ENCODE peak calls at places on chromosomes 1 and 21, in seven cellular contexts. B, P, E, X, T, D and Z are unnamed samples. For H3K79me2 and H3K36me3, the result is how much of the 10 kb centered on the place peaks cover.

GRCh38 chr1:63906053-63906704 is 132.4 kb downstream of the ROR1 start:
- DNase-seq in B (no peak), P (no peak), E (peak), X (no peak), T (no peak), D (no peak), Z (no peak)

GRCh38 chr1:6889875-6890480 is 104.7 kb downstream of the CAMTA1 start:
- DNase-seq in B (peak), P (peak), E (peak), X (peak), T (peak), D (peak), Z (no peak)

GRCh38 chr1:89724369-89725015 is 91.6 kb downstream of the LRRC8C start:
- DNase-seq in B (no peak), P (no peak), E (no peak), X (peak), T (no peak), D (peak), Z (peak)

GRCh38 chr1:197976368-197976767 is 59.2 kb downstream of the LHX9 start:
- DNase-seq in B (no peak), P (no peak), E (no peak), X (no peak), T (no peak), D (no peak), Z (no peak)

GRCh38 chr1:224734261-224734935 is 118.3 kb downstream of the CNIH3 start:
- DNase-seq in B (no peak), P (no peak), E (no peak), X (no peak), T (no peak), D (no peak), Z (no peak)

GRCh38 chr1:62448221-62448933 is 11.5 kb downstream of the USP1 start:
- DNase-seq in B (no peak), P (no peak), E (no peak), X (no peak), T (no peak), D (no peak), Z (no peak)

GRCh38 chr1:158121604-158122254 is 59.0 kb upstream of the CD1D start:
- DNase-seq in B (peak), P (peak), E (peak), X (no peak), T (peak), D (peak), Z (no peak)

GRCh38 chr1:109529895-109530456 is 9.7 kb upstream of the GPR61 start:
- DNase-seq in B (peak), P (no peak), E (no peak), X (no peak), T (no peak), D (no peak), Z (peak)

GRCh38 chr1:246161626-246162025 is 345.5 kb downstream of the SMYD3 start:
- DNase-seq in B (no peak), P (peak), E (peak), X (peak), T (no peak), D (peak), Z (no peak)

GRCh38 chr21:27572681-27573080 is 605.8 kb upstream of the ADAMTS5 start:
- DNase-seq in B (no peak), P (no peak), E (peak), X (peak), T (no peak), D (peak), Z (no peak)

GRCh38 chr1:3890389-3891328 is 9.4 kb downstream of the C1orf174 start:
- DNase-seq in B (no peak), P (no peak), E (no peak), X (no peak), T (no peak), D (no peak), Z (peak)

GRCh38 chr1:228059536-228060457 is 22.7 kb upstream of the ARF1 start:
- DNase-seq in B (peak), P (peak), E (peak), X (no peak), T (peak), D (peak), Z (peak)

GRCh38 chr1:217953922-217954321 is 322.8 kb downstream of the SPATA17 start:
- DNase-seq in B (no peak), P (no peak), E (no peak), X (no peak), T (no peak), D (no peak), Z (no peak)

GRCh38 chr1:203166192-203166940 is 9.3 kb downstream of the MYBPH start:
- DNase-seq in B (peak), P (peak), E (no peak), X (no peak), T (no peak), D (no peak), Z (peak)

GRCh38 chr1:47529520-47530098 is 91.8 kb downstream of the FOXD2 start:
- DNase-seq in B (peak), P (no peak), E (no peak), X (no peak), T (no peak), D (no peak), Z (no peak)

GRCh38 chr1:39317910-39318633 is 113.6 kb downstream of the MACF1 start:
- DNase-seq in B (no peak), P (no peak), E (no peak), X (peak), T (no peak), D (no peak), Z (no peak)

GRCh38 chr1:183228650-183229220 is 42.7 kb downstream of the LAMC2 start:
- DNase-seq in B (no peak), P (peak), E (no peak), X (no peak), T (no peak), D (no peak), Z (no peak)

GRCh38 chr1:227891955-227892871 is 55.5 kb downstream of the WNT9A start:
- DNase-seq in B (no peak), P (no peak), E (no peak), X (peak), T (no peak), D (no peak), Z (peak)

GRCh38 chr1:148374101-148374500 is 109.0 kb downstream of the PPIAL4G start:
- DNase-seq in B (no peak), P (no peak), E (no peak), X (no peak), T (no peak), D (no peak), Z (no peak)

GRCh38 chr1:117414943-117415342 is 47.7 kb downstream of the MAN1A2 start:
- DNase-seq in B (no peak), P (no peak), E (no peak), X (no peak), T (no peak), D (no peak), Z (no peak)

GRCh38 chr21:31945116-31945515 is 72.3 kb downstream of the HUNK start:
- DNase-seq in B (no peak), P (no peak), E (no peak), X (no peak), T (no peak), D (no peak), Z (no peak)

GRCh38 chr1:46447499-46448108 is 42.0 kb upstream of the DMBX1 start:
- DNase-seq in B (no peak), P (no peak), E (no peak), X (no peak), T (no peak), D (no peak), Z (peak)

GRCh38 chr1:67564193-67564592 is 120.8 kb upstream of the GADD45A start:
- DNase-seq in B (no peak), P (no peak), E (peak), X (no peak), T (no peak), D (peak), Z (peak)

GRCh38 chr1:194476351-194476750 is 1289.9 kb upstream of the B3GALT2 start:
- DNase-seq in B (no peak), P (no peak), E (no peak), X (no peak), T (no peak), D (no peak), Z (no peak)

GRCh38 chr1:44723496-44724407 is 7.2 kb downstream of the RNU5D-1 start:
- DNase-seq in B (peak), P (no peak), E (no peak), X (no peak), T (no peak), D (no peak), Z (no peak)

GRCh38 chr1:77513839-77514763 is 168.4 kb downstream of the ZZZ3 start:
- DNase-seq in B (no peak), P (no peak), E (peak), X (peak), T (no peak), D (peak), Z (no peak)

GRCh38 chr1:158600735-158601134 is 4.3 kb upstream of the OR10Z1 start:
- DNase-seq in B (no peak), P (no peak), E (no peak), X (no peak), T (no peak), D (no peak), Z (no peak)

GRCh38 chr1:229694053-229694693 is 68.1 kb downstream of the URB2 start:
- DNase-seq in B (no peak), P (peak), E (peak), X (peak), T (no peak), D (peak), Z (peak)

GRCh38 chr1:2412773-2413494 is 570 bp upstream of the PEX10 start:
- DNase-seq in B (peak), P (peak), E (no peak), X (no peak), T (no peak), D (peak), Z (peak)

GRCh38 chr21:31334648-31335121 is 9.4 kb downstream of the TIAM1 start:
- DNase-seq in B (no peak), P (no peak), E (no peak), X (peak), T (no peak), D (no peak), Z (no peak)

GRCh38 chr1:225354906-225355305 is 72.9 kb downstream of the LBR start:
- DNase-seq in B (no peak), P (no peak), E (peak), X (no peak), T (no peak), D (no peak), Z (no peak)

GRCh38 chr1:162387226-162388082 is 5.9 kb downstream of the C1orf226 start:
- DNase-seq in B (no peak), P (no peak), E (no peak), X (no peak), T (no peak), D (no peak), Z (no peak)

GRCh38 chr1:87965193-87965592 is 636.5 kb downstream of the LMO4 start:
- DNase-seq in B (no peak), P (no peak), E (peak), X (no peak), T (no peak), D (no peak), Z (no peak)

GRCh38 chr1:34739613-34740012 is 15.2 kb upstream of the GJB5 start:
- DNase-seq in B (no peak), P (no peak), E (no peak), X (no peak), T (no peak), D (no peak), Z (peak)

GRCh38 chr1:230125633-230126528 is 58.8 kb downstream of the GALNT2 start:
- DNase-seq in B (no peak), P (no peak), E (no peak), X (peak), T (no peak), D (peak), Z (no peak)

GRCh38 chr21:45995686-45996179 is 14.2 kb downstream of the COL6A1 start:
- DNase-seq in B (no peak), P (peak), E (no peak), X (no peak), T (peak), D (peak), Z (peak)

DNA sequence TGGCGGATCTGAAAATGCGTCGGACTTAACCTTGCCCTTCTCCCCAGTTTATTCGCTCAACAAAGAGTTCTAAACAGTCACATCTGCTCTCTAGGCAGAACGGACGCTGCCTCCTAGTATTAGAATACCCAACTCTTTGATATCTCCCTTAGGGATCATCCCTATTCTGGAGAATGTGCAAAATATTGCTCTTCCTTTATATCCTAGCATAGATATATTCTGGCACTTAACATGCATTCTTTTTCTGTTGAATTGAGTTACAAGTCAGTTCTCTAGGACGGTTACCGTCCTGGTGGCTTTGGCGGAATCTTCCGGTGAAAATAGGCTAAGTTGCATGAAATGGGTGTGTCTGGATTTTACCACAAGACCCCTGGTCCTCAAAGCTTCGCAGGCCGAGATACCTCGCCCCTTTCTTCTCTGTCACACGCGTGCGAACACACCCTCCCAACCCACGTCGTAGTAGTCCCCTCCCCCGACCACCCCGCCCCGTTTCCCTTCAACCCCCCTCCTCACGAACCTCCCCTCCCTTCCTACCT is 494 bp upstream of the DNAJC6 start:
- DNase-seq in B (no peak), P (no peak), E (no peak), X (no peak), T (no peak), D (no peak), Z (peak)
- H3K79me2 ChIP-seq in B (under half), P (under half), E (under half), X (under half), T (under half), D (under half), Z (under half)

GRCh38 chr1:174273190-174273589 is 113.9 kb downstream of the RABGAP1L start:
- DNase-seq in B (no peak), P (no peak), E (no peak), X (no peak), T (no peak), D (no peak), Z (no peak)
- H2AFZ ChIP-seq in B (no peak), P (no peak), E (no peak), X (no peak), T (no peak), D (no peak), Z (no peak)

GRCh38 chr21:28960245-28960644 is 32.4 kb downstream of the LTN1 start:
- DNase-seq in B (no peak), P (no peak), E (no peak), X (no peak), T (no peak), D (no peak), Z (no peak)

GRCh38 chr21:28959367-28960099 is 33.1 kb downstream of the LTN1 start:
- DNase-seq in B (no peak), P (peak), E (peak), X (peak), T (no peak), D (peak), Z (no peak)

GRCh38 chr21:28963831-28964230 is 28.8 kb downstream of the LTN1 start:
- DNase-seq in B (no peak), P (no peak), E (no peak), X (no peak), T (no peak), D (no peak), Z (no peak)

GRCh38 chr21:28961927-28962326 is 30.8 kb downstream of the LTN1 start:
- DNase-seq in B (no peak), P (no peak), E (no peak), X (no peak), T (no peak), D (no peak), Z (no peak)

GRCh38 chr21:28962465-28962864 is 30.2 kb downstream of the LTN1 start:
- DNase-seq in B (no peak), P (no peak), E (no peak), X (no peak), T (no peak), D (no peak), Z (no peak)
- H3K36me3 ChIP-seq in B (half or more), P (under half), E (under half), X (half or more), T (under half), D (half or more), Z (under half)

DNA sequence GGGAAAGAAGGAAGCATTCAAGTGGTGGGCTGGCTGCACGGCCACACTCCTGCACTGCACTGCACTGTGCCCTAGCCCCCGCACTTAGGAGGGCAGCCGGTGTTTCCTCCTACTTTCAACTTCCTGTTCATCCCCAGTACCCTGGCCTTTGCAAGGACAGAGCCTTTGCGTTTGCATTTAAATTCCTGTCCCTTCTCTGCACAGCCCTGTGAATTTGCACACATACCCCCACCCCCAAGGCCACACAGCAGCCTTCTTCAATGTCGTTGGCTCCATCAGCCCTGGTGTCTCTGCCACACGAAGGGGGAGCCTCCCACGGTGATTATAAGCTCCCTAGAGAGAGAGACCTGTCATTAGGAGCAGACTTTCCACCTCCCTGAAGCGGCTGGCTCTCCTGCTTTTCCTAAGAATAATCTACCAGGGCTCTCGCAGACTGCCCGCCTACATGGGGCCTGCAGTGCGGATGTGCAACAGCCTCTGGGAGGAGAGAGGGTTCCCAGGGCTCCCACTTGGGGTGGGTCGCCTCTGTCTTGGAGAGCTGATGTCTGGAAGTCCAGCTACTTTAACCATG is 13.2 kb upstream of the SLC45A3 start:
- DNase-seq in B (no peak), P (no peak), E (no peak), X (no peak), T (no peak), D (no peak), Z (no peak)
- H3K79me2 ChIP-seq in B (under half), P (under half), E (under half), X (under half), T (under half), D (under half), Z (under half)

GRCh38 chr1:18886003-18886335 is 16.4 kb downstream of the ALDH4A1 start:
- DNase-seq in B (no peak), P (peak), E (no peak), X (peak), T (no peak), D (peak), Z (peak)
- H2AFZ ChIP-seq in B (no peak), P (no peak), E (no peak), X (no peak), T (no peak), D (no peak), Z (no peak)

DNA sequence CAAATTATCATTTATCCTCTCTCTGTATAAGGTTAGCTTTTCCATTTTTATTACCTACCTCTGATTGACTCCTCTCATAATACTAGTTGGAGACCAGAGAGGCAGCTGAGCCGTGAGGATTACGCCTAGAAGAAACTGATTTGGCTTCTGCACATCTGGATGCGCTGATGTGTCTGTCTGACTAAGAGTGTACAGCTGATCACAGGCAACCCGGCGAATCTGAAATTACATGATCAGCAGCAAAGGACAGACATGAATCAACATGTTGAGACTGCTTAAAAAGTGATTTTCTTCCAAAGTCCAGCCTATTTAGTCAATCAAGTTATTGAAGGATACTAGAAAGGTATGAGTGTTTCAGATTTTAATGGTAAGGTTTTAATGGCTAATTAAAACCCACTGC is 81.2 kb downstream of the PCSK9 start:
- DNase-seq in B (no peak), P (no peak), E (no peak), X (no peak), T (no peak), D (no peak), Z (no peak)
- H3K36me3 ChIP-seq in B (half or more), P (under half), E (under half), X (under half), T (half or more), D (half or more), Z (half or more)

GRCh38 chr1:5658340-5659316 is 333.6 kb downstream of the NPHP4 start:
- DNase-seq in B (no peak), P (peak), E (no peak), X (no peak), T (peak), D (no peak), Z (no peak)

GRCh38 chr1:5661196-5662130 is 330.8 kb downstream of the NPHP4 start:
- DNase-seq in B (peak), P (no peak), E (no peak), X (no peak), T (no peak), D (no peak), Z (no peak)

GRCh38 chr1:5660141-5660935 is 331.9 kb downstream of the NPHP4 start:
- DNase-seq in B (peak), P (no peak), E (no peak), X (no peak), T (no peak), D (no peak), Z (no peak)

GRCh38 chr1:5662362-5663126 is 329.7 kb downstream of the NPHP4 start:
- DNase-seq in B (peak), P (no peak), E (no peak), X (no peak), T (no peak), D (no peak), Z (no peak)

DNA sequence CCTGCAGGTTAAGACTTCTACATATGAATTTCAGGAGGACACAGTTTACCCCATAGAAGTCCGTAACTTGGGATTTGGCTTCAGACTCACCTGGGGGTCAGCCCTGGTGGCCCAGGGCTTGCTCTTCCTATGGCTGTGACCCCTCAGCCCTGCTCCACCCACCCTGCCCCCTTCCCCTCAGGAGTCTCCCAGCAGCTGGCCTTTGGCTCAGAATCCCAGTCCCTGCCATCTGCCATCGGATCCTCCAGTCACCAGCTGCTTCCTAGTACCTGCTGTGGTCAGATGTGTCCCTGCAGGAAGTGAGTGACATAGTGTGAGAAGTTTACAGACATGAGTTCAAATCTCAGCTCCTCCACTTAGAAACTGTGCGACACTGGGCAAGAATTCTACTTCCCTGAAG is 332.6 kb downstream of the NPHP4 start:
- DNase-seq in B (peak), P (no peak), E (no peak), X (no peak), T (no peak), D (no peak), Z (no peak)
- H3K79me2 ChIP-seq in B (under half), P (under half), E (under half), X (under half), T (under half), D (under half), Z (under half)